ENCODE peak calls at places on chromosomes 4 and X, in five cellular contexts. One of them, this sample, is unnamed.

GRCh38 chr4:40750461-40751258 is 905 bp downstream of the NSUN7 start:
- DNase-seq in body of pancreas: peak; percentile 27
- DNase-seq in psoas muscle: no peak
- DNase-seq in activated B cell treated with CpG ODN at 0.5 μM for 24 hours: no peak
- DNase-seq in mesothelial cell of epicardium: peak; percentile 56
- DNase-seq in this sample: no peak

GRCh38 chrX:151227637-151228036 is 51.3 kb downstream of the GPR50 start:
- DNase-seq in body of pancreas: no peak
- DNase-seq in psoas muscle: no peak
- DNase-seq in mesothelial cell of epicardium: no peak
- DNase-seq in activated B cell treated with CpG ODN at 0.5 μM for 24 hours: no peak
- DNase-seq in this sample: no peak

GRCh38 chrX:115259238-115259875 is 25.5 kb upstream of the LRCH2 start:
- DNase-seq in psoas muscle: no peak
- DNase-seq in body of pancreas: no peak
- DNase-seq in mesothelial cell of epicardium: no peak
- DNase-seq in activated B cell treated with CpG ODN at 0.5 μM for 24 hours: no peak
- DNase-seq in this sample: no peak

GRCh38 chr4:74555843-74556242 is 110.9 kb downstream of the AREG start:
- DNase-seq in psoas muscle: no peak
- DNase-seq in activated B cell treated with CpG ODN at 0.5 μM for 24 hours: no peak
- DNase-seq in body of pancreas: no peak
- DNase-seq in mesothelial cell of epicardium: no peak
- DNase-seq in this sample: no peak

GRCh38 chrX:41472231-41472815 is 25.2 kb downstream of the NYX start:
- DNase-seq in mesothelial cell of epicardium: no peak
- DNase-seq in activated B cell treated with CpG ODN at 0.5 μM for 24 hours: no peak
- DNase-seq in body of pancreas: no peak
- DNase-seq in psoas muscle: no peak
- DNase-seq in this sample: no peak

GRCh38 chr4:120236873-120237272 is 170.2 kb upstream of the MAD2L1 start:
- DNase-seq in body of pancreas: no peak
- DNase-seq in psoas muscle: no peak
- DNase-seq in mesothelial cell of epicardium: no peak
- DNase-seq in activated B cell treated with CpG ODN at 0.5 μM for 24 hours: no peak
- DNase-seq in this sample: no peak

GRCh38 chr4:152680988-152681731 is 1.4 kb upstream of the TMEM154 start:
- DNase-seq in activated B cell treated with CpG ODN at 0.5 μM for 24 hours: no peak
- DNase-seq in mesothelial cell of epicardium: no peak
- DNase-seq in psoas muscle: no peak
- DNase-seq in body of pancreas: no peak
- DNase-seq in this sample: no peak

GRCh38 chrX:119694601-119695534 is 1.9 kb upstream of the SEPTIN6 start:
- DNase-seq in activated B cell treated with CpG ODN at 0.5 μM for 24 hours: no peak
- DNase-seq in mesothelial cell of epicardium: no peak
- DNase-seq in body of pancreas: no peak
- DNase-seq in psoas muscle: no peak
- DNase-seq in this sample: no peak

GRCh38 chr4:100981447-100982204 is 365.7 kb downstream of the PPP3CA start:
- DNase-seq in activated B cell treated with CpG ODN at 0.5 μM for 24 hours: no peak
- DNase-seq in body of pancreas: no peak
- DNase-seq in psoas muscle: no peak
- DNase-seq in mesothelial cell of epicardium: no peak
- DNase-seq in this sample: no peak

GRCh38 chrX:119467433-119467832 is 811 bp upstream of the SLC25A5 start:
- DNase-seq in activated B cell treated with CpG ODN at 0.5 μM for 24 hours: no peak
- DNase-seq in mesothelial cell of epicardium: no peak
- DNase-seq in psoas muscle: no peak
- DNase-seq in body of pancreas: peak; percentile 34
- DNase-seq in this sample: no peak

GRCh38 chr4:154024097-154024496 is 235.2 kb upstream of the SFRP2 start:
- DNase-seq in body of pancreas: no peak
- DNase-seq in activated B cell treated with CpG ODN at 0.5 μM for 24 hours: no peak
- DNase-seq in mesothelial cell of epicardium: no peak
- DNase-seq in psoas muscle: no peak
- DNase-seq in this sample: no peak

GRCh38 chr4:2565533-2565932 is 29.1 kb downstream of the FAM193A start:
- DNase-seq in psoas muscle: no peak
- DNase-seq in activated B cell treated with CpG ODN at 0.5 μM for 24 hours: no peak
- DNase-seq in body of pancreas: no peak
- DNase-seq in mesothelial cell of epicardium: no peak
- DNase-seq in this sample: no peak

GRCh38 chrX:134172588-134173259 is 64.3 kb upstream of the CCDC160 start:
- DNase-seq in psoas muscle: peak; percentile 61
- DNase-seq in activated B cell treated with CpG ODN at 0.5 μM for 24 hours: peak; percentile 26
- DNase-seq in body of pancreas: peak; percentile 17
- DNase-seq in mesothelial cell of epicardium: peak; percentile 41
- DNase-seq in this sample: no peak

GRCh38 chrX:16012250-16012649 is 111.1 kb upstream of the GRPR start:
- DNase-seq in psoas muscle: no peak
- DNase-seq in activated B cell treated with CpG ODN at 0.5 μM for 24 hours: no peak
- DNase-seq in body of pancreas: no peak
- DNase-seq in mesothelial cell of epicardium: no peak
- DNase-seq in this sample: no peak

GRCh38 chr4:145613546-145614234 is 5.5 kb upstream of the MMAA start:
- DNase-seq in psoas muscle: no peak
- DNase-seq in activated B cell treated with CpG ODN at 0.5 μM for 24 hours: no peak
- DNase-seq in body of pancreas: no peak
- DNase-seq in mesothelial cell of epicardium: no peak
- DNase-seq in this sample: no peak

GRCh38 chr4:38667005-38667771 is 3.2 kb downstream of the KLF3 start:
- DNase-seq in mesothelial cell of epicardium: no peak
- DNase-seq in psoas muscle: peak; percentile 70
- DNase-seq in activated B cell treated with CpG ODN at 0.5 μM for 24 hours: no peak
- DNase-seq in body of pancreas: peak; percentile 85
- DNase-seq in this sample: peak; percentile 61

GRCh38 chr4:81688085-81688484 is 216.4 kb upstream of the RASGEF1B start:
- DNase-seq in body of pancreas: no peak
- DNase-seq in psoas muscle: no peak
- DNase-seq in mesothelial cell of epicardium: no peak
- DNase-seq in activated B cell treated with CpG ODN at 0.5 μM for 24 hours: no peak
- DNase-seq in this sample: no peak

GRCh38 chrX:119218198-119218597 is 17.9 kb upstream of the PGRMC1 start:
- DNase-seq in mesothelial cell of epicardium: no peak
- DNase-seq in body of pancreas: no peak
- DNase-seq in activated B cell treated with CpG ODN at 0.5 μM for 24 hours: no peak
- DNase-seq in psoas muscle: no peak
- DNase-seq in this sample: no peak

GRCh38 chrX:115625577-115626301 is 64.8 kb downstream of the PLS3 start:
- DNase-seq in psoas muscle: no peak
- DNase-seq in mesothelial cell of epicardium: no peak
- DNase-seq in activated B cell treated with CpG ODN at 0.5 μM for 24 hours: no peak
- DNase-seq in body of pancreas: no peak
- DNase-seq in this sample: no peak

GRCh38 chr4:84547211-84547610 is 35.7 kb upstream of the CDS1 start:
- DNase-seq in body of pancreas: no peak
- DNase-seq in psoas muscle: no peak
- DNase-seq in mesothelial cell of epicardium: no peak
- DNase-seq in activated B cell treated with CpG ODN at 0.5 μM for 24 hours: no peak
- DNase-seq in this sample: no peak

GRCh38 chrX:7028246-7028645 is 119.3 kb upstream of the STS start:
- DNase-seq in psoas muscle: no peak
- DNase-seq in activated B cell treated with CpG ODN at 0.5 μM for 24 hours: no peak
- DNase-seq in mesothelial cell of epicardium: no peak
- DNase-seq in body of pancreas: no peak
- DNase-seq in this sample: no peak

GRCh38 chrX:35919536-35920309 is at the start of gene CFAP47:
- DNase-seq in body of pancreas: peak; percentile 67
- DNase-seq in activated B cell treated with CpG ODN at 0.5 μM for 24 hours: no peak
- DNase-seq in psoas muscle: no peak
- DNase-seq in mesothelial cell of epicardium: peak; percentile 40
- DNase-seq in this sample: no peak

GRCh38 chrX:107731831-107732502 is 43.6 kb downstream of the TSC22D3 start:
- DNase-seq in mesothelial cell of epicardium: no peak
- DNase-seq in activated B cell treated with CpG ODN at 0.5 μM for 24 hours: no peak
- DNase-seq in psoas muscle: peak; percentile 94
- DNase-seq in body of pancreas: peak; percentile 92
- DNase-seq in this sample: no peak

DNA sequence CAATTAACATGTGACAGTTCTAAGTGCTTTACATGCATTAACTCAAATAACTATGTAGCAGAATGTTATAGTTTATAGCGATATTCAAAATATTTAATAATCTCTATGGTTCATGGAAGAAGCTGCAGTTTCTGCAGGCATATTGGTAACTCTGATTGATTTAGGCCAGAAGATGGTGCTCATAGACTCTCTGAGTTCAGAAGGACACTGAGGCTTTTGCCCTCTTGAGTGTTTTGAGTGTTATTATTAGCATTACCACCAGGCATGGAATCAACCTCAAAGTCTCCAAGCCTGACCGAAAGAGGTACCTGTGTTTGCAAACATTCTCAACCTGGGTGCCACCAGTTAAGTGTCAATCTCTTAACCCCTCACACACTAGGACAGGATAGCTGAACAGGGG is 792.3 kb upstream of the PCDH7 start:
- DNase-seq in body of pancreas: no peak
- DNase-seq in activated B cell treated with CpG ODN at 0.5 μM for 24 hours: no peak
- DNase-seq in psoas muscle: no peak
- DNase-seq in mesothelial cell of epicardium: no peak
- DNase-seq in this sample: no peak
- TF ChIP-seq CTCF in body of pancreas: no peak
- TF ChIP-seq CTCF in activated B cell treated with CpG ODN at 0.5 μM for 24 hours: no peak
- TF ChIP-seq CTCF in psoas muscle: no peak
- TF ChIP-seq CTCF in mesothelial cell of epicardium: no peak
- TF ChIP-seq CTCF in this sample: no peak

DNA sequence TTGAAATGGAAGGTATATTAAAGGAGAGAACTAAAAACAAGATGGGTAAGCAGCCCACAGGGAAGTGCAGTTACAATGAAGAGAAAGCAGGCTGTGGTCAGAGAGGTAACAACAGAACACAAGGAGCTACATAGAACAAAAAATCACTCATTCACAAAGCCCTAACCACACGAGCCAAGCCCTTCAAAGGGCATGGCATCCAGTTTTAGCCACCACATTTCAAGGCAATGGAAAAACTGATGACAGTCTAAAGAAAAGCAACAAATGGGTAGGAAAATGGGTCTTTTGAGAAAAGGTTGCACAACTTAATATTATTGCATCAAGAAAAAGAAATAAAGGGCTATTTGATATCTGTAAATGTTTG is 37.5 kb downstream of the KDR start:
- DNase-seq in mesothelial cell of epicardium: no peak
- DNase-seq in activated B cell treated with CpG ODN at 0.5 μM for 24 hours: no peak
- DNase-seq in psoas muscle: no peak
- DNase-seq in body of pancreas: no peak
- DNase-seq in this sample: no peak
- TF ChIP-seq CTCF in mesothelial cell of epicardium: no peak
- TF ChIP-seq CTCF in activated B cell treated with CpG ODN at 0.5 μM for 24 hours: no peak
- TF ChIP-seq CTCF in psoas muscle: no peak
- TF ChIP-seq CTCF in body of pancreas: no peak
- TF ChIP-seq CTCF in this sample: no peak

GRCh38 chr4:186017801-186018200 is 51.2 kb upstream of the TLR3 start:
- DNase-seq in mesothelial cell of epicardium: no peak
- DNase-seq in activated B cell treated with CpG ODN at 0.5 μM for 24 hours: no peak
- DNase-seq in body of pancreas: no peak
- DNase-seq in psoas muscle: no peak
- DNase-seq in this sample: no peak

GRCh38 chr4:186016796-186017195 is 52.2 kb upstream of the TLR3 start:
- DNase-seq in activated B cell treated with CpG ODN at 0.5 μM for 24 hours: no peak
- DNase-seq in psoas muscle: no peak
- DNase-seq in body of pancreas: no peak
- DNase-seq in mesothelial cell of epicardium: no peak
- DNase-seq in this sample: no peak

GRCh38 chr4:186013404-186014186 is 55.4 kb upstream of the TLR3 start:
- DNase-seq in body of pancreas: no peak
- DNase-seq in mesothelial cell of epicardium: no peak
- DNase-seq in activated B cell treated with CpG ODN at 0.5 μM for 24 hours: no peak
- DNase-seq in psoas muscle: no peak
- DNase-seq in this sample: no peak

GRCh38 chr4:186018261-186018660 is 50.7 kb upstream of the TLR3 start:
- DNase-seq in body of pancreas: no peak
- DNase-seq in psoas muscle: no peak
- DNase-seq in activated B cell treated with CpG ODN at 0.5 μM for 24 hours: no peak
- DNase-seq in mesothelial cell of epicardium: no peak
- DNase-seq in this sample: no peak

DNA sequence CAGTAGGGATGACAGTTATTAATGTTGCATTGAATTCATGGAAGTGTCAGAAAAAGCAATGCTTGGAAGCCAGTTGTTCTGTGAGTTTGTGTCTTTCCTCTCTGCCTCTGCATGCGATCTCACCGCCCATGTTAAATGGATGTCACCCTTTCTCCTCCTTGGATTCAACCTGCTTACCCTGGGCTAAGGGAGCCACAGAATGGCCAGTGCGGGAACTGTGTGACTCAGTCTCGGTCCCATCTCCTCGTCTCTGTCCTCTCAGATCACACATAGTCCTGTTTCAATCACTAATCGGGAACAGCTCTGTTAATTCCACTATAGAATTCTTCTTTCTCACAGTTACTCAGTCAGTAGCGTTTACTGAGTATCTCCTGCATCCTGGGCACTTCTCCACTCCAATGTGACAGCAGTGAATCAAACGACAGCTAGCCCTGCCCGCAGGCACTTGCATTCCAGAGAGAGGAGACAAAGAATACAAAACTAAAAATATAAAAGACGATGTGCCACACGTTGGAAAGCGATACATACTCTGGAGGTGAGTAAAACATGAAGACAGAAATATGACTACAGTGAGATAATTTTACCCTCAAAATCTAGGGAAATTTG is 53.6 kb upstream of the TLR3 start:
- DNase-seq in body of pancreas: no peak
- DNase-seq in mesothelial cell of epicardium: no peak
- DNase-seq in psoas muscle: no peak
- DNase-seq in activated B cell treated with CpG ODN at 0.5 μM for 24 hours: no peak
- DNase-seq in this sample: no peak
- TF ChIP-seq CTCF in body of pancreas: peak; percentile 5
- TF ChIP-seq CTCF in mesothelial cell of epicardium: no peak
- TF ChIP-seq CTCF in psoas muscle: no peak
- TF ChIP-seq CTCF in activated B cell treated with CpG ODN at 0.5 μM for 24 hours: no peak
- TF ChIP-seq CTCF in this sample: no peak

DNA sequence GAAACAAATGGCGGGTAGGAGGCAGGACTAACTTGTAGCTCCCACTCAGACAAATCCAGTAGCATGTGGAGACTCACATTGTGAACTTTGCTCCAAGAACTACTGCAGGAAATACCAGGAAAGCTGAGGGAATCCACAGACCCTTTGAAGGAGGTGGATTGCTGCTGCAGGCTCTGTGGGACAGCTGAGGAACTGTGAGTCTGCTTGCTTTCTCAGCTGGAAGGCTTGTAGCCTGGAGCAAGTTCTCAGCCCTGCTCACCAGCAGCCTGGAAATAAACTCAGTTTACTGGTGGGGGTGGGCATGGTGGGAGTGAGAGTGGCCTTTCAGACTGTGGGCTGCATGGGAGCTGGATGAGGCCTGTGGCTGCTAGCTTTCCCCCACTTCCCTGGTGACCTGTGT is 16.0 kb downstream of the RTL3 start:
- DNase-seq in psoas muscle: no peak
- DNase-seq in body of pancreas: no peak
- DNase-seq in mesothelial cell of epicardium: no peak
- DNase-seq in activated B cell treated with CpG ODN at 0.5 μM for 24 hours: no peak
- DNase-seq in this sample: no peak
- TF ChIP-seq CTCF in psoas muscle: no peak
- TF ChIP-seq CTCF in body of pancreas: no peak
- TF ChIP-seq CTCF in mesothelial cell of epicardium: no peak
- TF ChIP-seq CTCF in activated B cell treated with CpG ODN at 0.5 μM for 24 hours: no peak
- TF ChIP-seq CTCF in this sample: no peak

DNA sequence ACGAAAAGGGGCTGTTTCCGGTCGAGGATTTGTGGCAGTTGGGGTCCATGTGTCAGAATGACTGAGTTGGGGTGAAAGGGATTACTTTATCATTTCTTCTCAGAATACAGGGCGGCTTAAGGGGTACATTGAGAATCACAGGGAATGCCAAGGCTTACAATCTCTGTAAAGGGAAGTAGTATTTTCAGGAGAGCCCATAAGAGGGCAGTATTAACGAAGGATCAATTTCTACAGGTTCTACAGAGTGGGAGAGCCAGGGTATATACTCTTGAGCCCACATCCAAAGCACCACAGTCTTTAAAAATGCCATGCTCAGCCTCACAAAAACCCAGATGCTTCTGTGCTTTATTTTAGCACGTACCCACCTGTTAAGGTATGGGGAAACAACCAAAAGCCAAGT is 67.7 kb upstream of the ZXDA start:
- DNase-seq in mesothelial cell of epicardium: no peak
- DNase-seq in body of pancreas: no peak
- DNase-seq in psoas muscle: no peak
- DNase-seq in activated B cell treated with CpG ODN at 0.5 μM for 24 hours: no peak
- DNase-seq in this sample: no peak
- TF ChIP-seq CTCF in mesothelial cell of epicardium: no peak
- TF ChIP-seq CTCF in body of pancreas: no peak
- TF ChIP-seq CTCF in psoas muscle: no peak
- TF ChIP-seq CTCF in activated B cell treated with CpG ODN at 0.5 μM for 24 hours: no peak
- TF ChIP-seq CTCF in this sample: no peak